ENCODE peak calls at places on chromosomes 2 and 18, in six cellular contexts. T, H, F, R, K and S are unnamed samples.

GRCh38 chr2:125681976-125682805 is 973.8 kb upstream of the GYPC start:
- DNase-seq in T (no peak), H (no peak), F (no peak), R (no peak), K (no peak), S (no peak)

GRCh38 chr2:60530660-60531276 is 22.7 kb downstream of the BCL11A start:
- DNase-seq in T (peak), H (peak), F (no peak), R (peak), K (peak), S (no peak)

GRCh38 chr2:241804326-241805276 is 4.4 kb upstream of the NEU4 start:
- DNase-seq in T (no peak), H (no peak), F (peak), R (no peak), K (peak), S (no peak)

GRCh38 chr2:48230834-48231233 is 299.1 kb upstream of the STON1 start:
- DNase-seq in T (no peak), H (no peak), F (no peak), R (no peak), K (no peak), S (no peak)

GRCh38 chr2:207836526-207837133 is 66.9 kb upstream of the FZD5 start:
- DNase-seq in T (no peak), H (peak), F (no peak), R (peak), K (no peak), S (no peak)

GRCh38 chr2:98455494-98455976 is 10.9 kb downstream of the INPP4A start:
- DNase-seq in T (no peak), H (no peak), F (no peak), R (no peak), K (no peak), S (no peak)

GRCh38 chr2:193228276-193228675 is 1033.5 kb upstream of the TMEFF2 start:
- DNase-seq in T (no peak), H (no peak), F (no peak), R (no peak), K (no peak), S (no peak)

GRCh38 chr2:3460161-3460560 is 59.2 kb downstream of the ADI1 start:
- DNase-seq in T (no peak), H (peak), F (no peak), R (no peak), K (no peak), S (no peak)

GRCh38 chr2:176466918-176467452 is 197.7 kb downstream of the MTX2 start:
- DNase-seq in T (no peak), H (no peak), F (no peak), R (no peak), K (no peak), S (no peak)

GRCh38 chr2:86301711-86302202 is 35.7 kb downstream of the REEP1 start:
- DNase-seq in T (no peak), H (no peak), F (no peak), R (no peak), K (no peak), S (no peak)

GRCh38 chr18:62812242-62812641 is 96.9 kb downstream of the PHLPP1 start:
- DNase-seq in T (no peak), H (no peak), F (peak), R (no peak), K (peak), S (no peak)

GRCh38 chr18:25033747-25034471 is 318.1 kb downstream of the ZNF521 start:
- DNase-seq in T (no peak), H (no peak), F (no peak), R (no peak), K (no peak), S (no peak)

GRCh38 chr2:58045580-58046334 is 849 bp upstream of the VRK2 start:
- DNase-seq in T (no peak), H (no peak), F (no peak), R (no peak), K (no peak), S (no peak)

GRCh38 chr2:113162173-113162572 is 11.6 kb upstream of the PSD4 start:
- DNase-seq in T (no peak), H (no peak), F (no peak), R (no peak), K (no peak), S (no peak)

GRCh38 chr2:102473020-102473419 is at the start of gene SLC9A4:
- DNase-seq in T (no peak), H (peak), F (peak), R (no peak), K (peak), S (no peak)

GRCh38 chr18:32771871-32772499 is 838 bp downstream of the KLHL14 start:
- DNase-seq in T (no peak), H (no peak), F (no peak), R (peak), K (no peak), S (no peak)

GRCh38 chr2:136765256-136765735 is at the start of gene THSD7B:
- DNase-seq in T (no peak), H (no peak), F (no peak), R (no peak), K (no peak), S (no peak)

GRCh38 chr2:186575856-186576255 is 14.0 kb upstream of the ITGAV start:
- DNase-seq in T (no peak), H (no peak), F (peak), R (no peak), K (no peak), S (no peak)

GRCh38 chr18:79402977-79403722 is 7.4 kb downstream of the NFATC1 start:
- DNase-seq in T (no peak), H (peak), F (no peak), R (peak), K (peak), S (no peak)

GRCh38 chr2:873651-874580 is 76.7 kb upstream of the SNTG2 start:
- DNase-seq in T (no peak), H (peak), F (no peak), R (no peak), K (no peak), S (no peak)

GRCh38 chr18:48721308-48721707 is 182.5 kb downstream of the CTIF start:
- DNase-seq in T (no peak), H (no peak), F (no peak), R (no peak), K (no peak), S (no peak)

GRCh38 chr2:75289771-75290170 is 90.5 kb upstream of the TACR1 start:
- DNase-seq in T (no peak), H (no peak), F (no peak), R (no peak), K (no peak), S (no peak)

GRCh38 chr2:26292646-26293045 is 47.9 kb downstream of the HADHB start:
- DNase-seq in T (no peak), H (no peak), F (no peak), R (no peak), K (peak), S (no peak)

GRCh38 chr2:162989507-162989906 is 150.9 kb upstream of the KCNH7 start:
- DNase-seq in T (no peak), H (no peak), F (peak), R (no peak), K (peak), S (no peak)

GRCh38 chr2:218829868-218830451 is 1.6 kb downstream of the PRKAG3 start:
- DNase-seq in T (no peak), H (no peak), F (no peak), R (peak), K (no peak), S (no peak)

GRCh38 chr2:85796549-85797262 is 42.9 kb downstream of the ATOH8 start:
- DNase-seq in T (no peak), H (no peak), F (no peak), R (no peak), K (no peak), S (no peak)

GRCh38 chr2:235551965-235552364 is 58.1 kb downstream of the AGAP1 start:
- DNase-seq in T (no peak), H (peak), F (peak), R (peak), K (peak), S (no peak)

GRCh38 chr2:214899751-214900150 is 90.3 kb upstream of the BARD1 start:
- DNase-seq in T (no peak), H (no peak), F (no peak), R (no peak), K (no peak), S (no peak)

GRCh38 chr2:16824472-16824871 is 158.8 kb upstream of the CYRIA start:
- DNase-seq in T (no peak), H (no peak), F (no peak), R (no peak), K (no peak), S (no peak)

GRCh38 chr2:190860985-190861721 is 19.5 kb upstream of the GLS start:
- DNase-seq in T (no peak), H (no peak), F (no peak), R (no peak), K (no peak), S (peak)

GRCh38 chr2:20138696-20139095 is 86.2 kb downstream of the SDC1 start:
- DNase-seq in T (no peak), H (no peak), F (no peak), R (no peak), K (no peak), S (no peak)

GRCh38 chr2:235271936-235272335 is 221.9 kb upstream of the AGAP1 start:
- DNase-seq in T (no peak), H (no peak), F (no peak), R (no peak), K (no peak), S (no peak)

GRCh38 chr2:157838442-157839161 is 37.5 kb downstream of the ACVR1 start:
- DNase-seq in T (peak), H (peak), F (peak), R (peak), K (peak), S (peak)

GRCh38 chr18:63253428-63254372 is 65.9 kb downstream of the BCL2 start:
- DNase-seq in T (peak), H (no peak), F (no peak), R (no peak), K (no peak), S (no peak)

GRCh38 chr2:46392561-46393351 is 86.6 kb upstream of the TMEM247 start:
- DNase-seq in T (no peak), H (no peak), F (no peak), R (no peak), K (no peak), S (no peak)

GRCh38 chr2:84280873-84281272 is 178.2 kb downstream of the SUCLG1 start:
- DNase-seq in T (no peak), H (no peak), F (no peak), R (no peak), K (no peak), S (no peak)

GRCh38 chr2:7379799-7380198 is 462.6 kb downstream of the RNF144A start:
- DNase-seq in T (no peak), H (peak), F (peak), R (no peak), K (no peak), S (no peak)
- TF ChIP-seq CTCF in T (no peak), H (no peak), F (no peak), R (no peak), K (no peak), S (peak)

GRCh38 chr2:240557101-240557751 is 562 bp downstream of the ANKMY1 start:
- DNase-seq in T (no peak), H (no peak), F (no peak), R (no peak), K (no peak), S (no peak)
- H3K4me3 ChIP-seq in T (no peak), H (peak), F (no peak), R (peak), K (peak), S (peak)

DNA sequence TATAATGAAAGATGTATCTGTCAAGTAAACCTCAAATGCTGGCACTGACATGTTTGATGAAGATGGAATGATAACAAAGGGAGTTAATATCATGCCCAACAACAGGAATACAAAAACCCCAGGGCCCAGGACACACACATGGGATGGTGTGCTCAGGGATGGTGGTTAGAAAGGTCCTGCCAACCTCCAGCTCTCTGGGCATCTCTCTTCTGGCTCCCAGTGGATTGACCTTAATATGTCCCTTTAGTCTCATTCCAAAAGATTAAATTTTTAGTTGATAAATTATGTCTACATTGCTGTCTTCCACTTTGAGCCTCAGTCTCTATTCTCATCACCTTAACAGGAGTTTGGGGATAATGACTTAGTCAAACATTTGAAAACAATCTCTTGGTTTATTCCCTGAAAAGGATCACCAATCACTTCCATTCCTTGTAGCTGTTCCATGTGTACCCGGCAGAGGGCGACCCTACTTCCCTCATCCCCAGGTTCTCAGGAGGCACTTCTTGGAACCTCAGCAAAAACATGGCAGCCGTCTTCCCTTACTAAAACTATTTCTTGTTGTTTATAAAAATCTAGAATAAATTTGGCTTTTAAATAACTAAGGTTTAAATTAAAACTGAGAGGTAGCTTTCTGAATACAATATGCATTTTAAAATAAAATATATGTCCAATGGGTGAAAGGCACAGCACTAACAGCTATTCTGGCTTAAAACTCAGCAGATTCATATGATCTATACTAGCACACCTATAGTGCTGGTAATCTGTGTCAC is 29.6 kb downstream of the MCEE start:
- DNase-seq in T (peak), H (peak), F (peak), R (peak), K (peak), S (no peak)
- TF ChIP-seq CTCF in T (peak), H (no peak), F (peak), R (peak), K (peak), S (peak)

GRCh38 chr2:100105678-100106054 is 36.7 kb downstream of the AFF3 start:
- DNase-seq in T (no peak), H (no peak), F (no peak), R (no peak), K (no peak), S (no peak)

GRCh38 chr2:100107440-100107839 is 35.0 kb downstream of the AFF3 start:
- DNase-seq in T (no peak), H (no peak), F (no peak), R (no peak), K (no peak), S (no peak)

GRCh38 chr2:100104718-100105677 is 37.4 kb downstream of the AFF3 start:
- DNase-seq in T (no peak), H (peak), F (no peak), R (no peak), K (no peak), S (no peak)

GRCh38 chr2:100107911-100108647 is 34.3 kb downstream of the AFF3 start:
- DNase-seq in T (no peak), H (no peak), F (no peak), R (no peak), K (no peak), S (no peak)

GRCh38 chr2:100106460-100106859 is 35.9 kb downstream of the AFF3 start:
- DNase-seq in T (no peak), H (peak), F (no peak), R (no peak), K (no peak), S (no peak)
- H3K4me3 ChIP-seq in T (no peak), H (no peak), F (no peak), R (no peak), K (no peak), S (no peak)

GRCh38 chr2:128307595-128307994 is 11.1 kb downstream of the HS6ST1 start:
- DNase-seq in T (no peak), H (no peak), F (no peak), R (no peak), K (no peak), S (no peak)

GRCh38 chr2:128305555-128306080 is 13.1 kb downstream of the HS6ST1 start:
- DNase-seq in T (no peak), H (no peak), F (no peak), R (no peak), K (peak), S (no peak)

GRCh38 chr2:128306931-128307460 is 11.7 kb downstream of the HS6ST1 start:
- DNase-seq in T (no peak), H (no peak), F (no peak), R (no peak), K (no peak), S (no peak)

GRCh38 chr2:128304715-128305554 is 13.7 kb downstream of the HS6ST1 start:
- DNase-seq in T (no peak), H (peak), F (peak), R (peak), K (peak), S (peak)

DNA sequence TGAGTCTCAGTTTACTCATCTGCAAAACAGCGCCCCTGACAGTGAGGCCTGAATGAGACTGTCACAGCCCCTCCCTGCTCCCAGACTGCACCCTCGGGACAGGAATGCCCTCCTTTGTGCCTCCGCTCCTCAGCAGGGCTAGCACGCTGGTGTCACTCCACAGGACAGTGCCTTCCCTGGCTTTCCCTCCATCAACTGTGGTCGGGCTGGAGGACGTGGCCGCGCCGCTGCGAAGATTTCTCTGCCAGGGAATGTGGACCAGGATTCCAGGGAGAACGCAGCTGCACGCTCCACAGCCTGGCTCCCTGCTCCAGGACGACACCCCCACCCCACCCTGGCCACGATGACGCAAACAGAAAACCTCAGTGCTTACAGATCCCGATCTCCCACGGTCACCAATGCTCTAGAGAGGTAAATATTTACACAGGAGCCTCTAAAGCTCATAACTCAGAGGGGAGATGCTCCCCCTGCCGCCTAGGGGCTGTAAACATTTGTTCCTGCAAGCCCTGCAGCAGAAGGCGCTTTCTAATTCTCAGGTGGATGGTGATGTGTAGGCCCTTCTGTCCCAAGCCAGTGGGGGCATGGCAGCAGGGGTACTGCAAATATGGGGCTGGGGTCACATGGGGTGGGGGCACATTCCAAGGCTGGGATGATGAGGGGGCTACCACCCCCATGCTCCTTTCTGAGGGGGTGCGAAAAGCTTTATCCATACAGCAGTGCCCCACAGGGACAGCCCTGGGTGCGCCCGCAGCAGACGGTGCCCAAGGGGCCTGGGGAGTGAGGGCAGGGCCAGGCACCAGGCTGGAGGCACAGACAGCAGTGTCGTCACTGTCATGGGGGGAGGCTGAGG is 12.4 kb downstream of the HS6ST1 start:
- DNase-seq in T (no peak), H (peak), F (peak), R (peak), K (peak), S (peak)
- TF ChIP-seq CTCF in T (no peak), H (no peak), F (peak), R (no peak), K (peak), S (peak)